ENCODE peak calls at places on chromosomes 4 and X, in eight cellular contexts. One of them, this sample, is unnamed.

GRCh38 chrX:40314070-40314469 is 216.3 kb upstream of the BCOR start:
- DNase-seq in glutamatergic neuron: no peak
- DNase-seq in iPS DF 6.9: no peak
- DNase-seq in EH: no peak
- DNase-seq in right cardiac atrium: no peak
- DNase-seq in HCT116: no peak
- DNase-seq in NCI-H1105: no peak
- DNase-seq in T-helper 2 cell: no peak
- DNase-seq in this sample: no peak

GRCh38 chr4:53935780-53936179 is 128.6 kb downstream of the CHIC2 start:
- DNase-seq in glutamatergic neuron: no peak
- DNase-seq in iPS DF 6.9: no peak
- DNase-seq in EH: peak
- DNase-seq in right cardiac atrium: no peak
- DNase-seq in HCT116: no peak
- DNase-seq in NCI-H1105: no peak
- DNase-seq in T-helper 2 cell: no peak
- DNase-seq in this sample: no peak

GRCh38 chr4:133145758-133146157 is 3.3 kb upstream of the PCDH10 start:
- DNase-seq in glutamatergic neuron: no peak
- DNase-seq in iPS DF 6.9: no peak
- DNase-seq in EH: no peak
- DNase-seq in right cardiac atrium: no peak
- DNase-seq in HCT116: no peak
- DNase-seq in NCI-H1105: no peak
- DNase-seq in T-helper 2 cell: no peak
- DNase-seq in this sample: no peak

GRCh38 chr4:101345271-101345595 is 2.1 kb downstream of the PPP3CA start:
- DNase-seq in glutamatergic neuron: no peak
- DNase-seq in iPS DF 6.9: no peak
- DNase-seq in EH: peak
- DNase-seq in right cardiac atrium: no peak
- DNase-seq in HCT116: no peak
- DNase-seq in NCI-H1105: no peak
- DNase-seq in T-helper 2 cell: peak
- DNase-seq in this sample: no peak

GRCh38 chrX:119041175-119041574 is 31.6 kb upstream of the CT47C1 start:
- DNase-seq in glutamatergic neuron: no peak
- DNase-seq in iPS DF 6.9: no peak
- DNase-seq in EH: peak
- DNase-seq in right cardiac atrium: no peak
- DNase-seq in HCT116: peak
- DNase-seq in NCI-H1105: no peak
- DNase-seq in T-helper 2 cell: no peak
- DNase-seq in this sample: peak

GRCh38 chr4:10773010-10773409 is 88.4 kb upstream of the CLNK start:
- DNase-seq in glutamatergic neuron: no peak
- DNase-seq in iPS DF 6.9: no peak
- DNase-seq in EH: no peak
- DNase-seq in right cardiac atrium: no peak
- DNase-seq in HCT116: no peak
- DNase-seq in NCI-H1105: peak
- DNase-seq in T-helper 2 cell: no peak
- DNase-seq in this sample: no peak

GRCh38 chrX:39703307-39703706 is 394.5 kb downstream of the BCOR start:
- DNase-seq in glutamatergic neuron: no peak
- DNase-seq in iPS DF 6.9: no peak
- DNase-seq in EH: no peak
- DNase-seq in right cardiac atrium: no peak
- DNase-seq in HCT116: no peak
- DNase-seq in NCI-H1105: no peak
- DNase-seq in T-helper 2 cell: no peak
- DNase-seq in this sample: no peak

GRCh38 chr4:64564126-64564525 is 154.9 kb upstream of the TECRL start:
- DNase-seq in glutamatergic neuron: no peak
- DNase-seq in iPS DF 6.9: no peak
- DNase-seq in EH: no peak
- DNase-seq in right cardiac atrium: no peak
- DNase-seq in HCT116: no peak
- DNase-seq in NCI-H1105: no peak
- DNase-seq in T-helper 2 cell: no peak
- DNase-seq in this sample: peak

GRCh38 chr4:120557372-120557771 is 365.2 kb downstream of the PRDM5 start:
- DNase-seq in glutamatergic neuron: no peak
- DNase-seq in iPS DF 6.9: no peak
- DNase-seq in EH: peak
- DNase-seq in right cardiac atrium: no peak
- DNase-seq in HCT116: peak
- DNase-seq in NCI-H1105: no peak
- DNase-seq in T-helper 2 cell: no peak
- DNase-seq in this sample: peak

GRCh38 chrX:8760021-8760420 is 28.1 kb upstream of the ANOS1 start:
- DNase-seq in glutamatergic neuron: no peak
- DNase-seq in iPS DF 6.9: no peak
- DNase-seq in EH: peak
- DNase-seq in right cardiac atrium: no peak
- DNase-seq in HCT116: no peak
- DNase-seq in NCI-H1105: no peak
- DNase-seq in T-helper 2 cell: no peak
- DNase-seq in this sample: peak

GRCh38 chrX:102858826-102859627 is 78.0 kb upstream of the RAB40AL start:
- DNase-seq in glutamatergic neuron: peak
- DNase-seq in iPS DF 6.9: no peak
- DNase-seq in EH: peak
- DNase-seq in right cardiac atrium: peak
- DNase-seq in HCT116: no peak
- DNase-seq in NCI-H1105: no peak
- DNase-seq in T-helper 2 cell: no peak
- DNase-seq in this sample: no peak

GRCh38 chr4:119068529-119068962 is 67.1 kb upstream of the MYOZ2 start:
- DNase-seq in glutamatergic neuron: no peak
- DNase-seq in iPS DF 6.9: no peak
- DNase-seq in EH: peak
- DNase-seq in right cardiac atrium: no peak
- DNase-seq in HCT116: no peak
- DNase-seq in NCI-H1105: no peak
- DNase-seq in T-helper 2 cell: no peak
- DNase-seq in this sample: no peak